ENCODE peak calls at places on chromosomes 1 and 21, in seven cellular contexts. H is kidney, F is body of pancreas, O is ELR, L is hepatocyte, K is HAP-1, N is NCI-H2081. P is an unnamed sample.

GRCh38 chr1:115811140-115811828 is 29.6 kb downstream of the NHLH2 start:
- DNase-seq in K (no peak), N (no peak), L (peak), H (no peak), O (no peak), F (peak), P (no peak)

GRCh38 chr1:223765719-223766340 is 53.5 kb downstream of the CAPN2 start:
- DNase-seq in H (no peak), N (peak), K (no peak), O (no peak), L (no peak), F (no peak), P (peak)

GRCh38 chr21:32757804-32758203 is 13.8 kb downstream of the PAXBP1 start:
- DNase-seq in O (no peak), N (no peak), H (no peak), L (no peak), K (no peak), F (no peak), P (no peak)

GRCh38 chr1:233677690-233678354 is 63.9 kb downstream of the KCNK1 start:
- DNase-seq in O (no peak), F (no peak), N (no peak), H (no peak), L (no peak), K (no peak), P (no peak)

GRCh38 chr1:182195733-182196132 is 134.2 kb upstream of the ZNF648 start:
- DNase-seq in N (no peak), O (no peak), H (no peak), K (no peak), L (no peak), F (no peak), P (no peak)

GRCh38 chr21:21383126-21383525 is 384.9 kb downstream of the NCAM2 start:
- DNase-seq in H (no peak), L (no peak), O (peak), N (no peak), K (no peak), F (no peak), P (no peak)

GRCh38 chr21:16587141-16587570 is 857.4 kb downstream of the USP25 start:
- DNase-seq in F (peak), N (peak), O (peak), K (no peak), L (peak), H (no peak), P (peak)

GRCh38 chr1:55552636-55553035 is 337.5 kb upstream of the USP24 start:
- DNase-seq in O (no peak), N (no peak), F (no peak), K (no peak), H (no peak), L (no peak), P (no peak)

GRCh38 chr1:18569811-18570545 is 60.7 kb upstream of the PAX7 start:
- DNase-seq in H (no peak), K (no peak), N (no peak), F (peak), L (no peak), O (no peak), P (no peak)

GRCh38 chr1:216721878-216722277 is 1.4 kb downstream of the ESRRG start:
- DNase-seq in H (no peak), O (no peak), K (peak), F (no peak), L (no peak), N (peak), P (peak)

GRCh38 chr1:58057820-58058219 is 488.7 kb downstream of the OMA1 start:
- DNase-seq in O (no peak), K (no peak), L (no peak), N (no peak), H (no peak), F (no peak), P (no peak)

GRCh38 chr21:32423846-32424535 is 11.5 kb downstream of the EVA1C start:
- DNase-seq in H (no peak), O (peak), N (no peak), K (peak), F (no peak), L (no peak), P (no peak)

GRCh38 chr1:1033731-1034437 is 14.0 kb downstream of the AGRN start:
- DNase-seq in L (no peak), K (no peak), O (no peak), F (no peak), N (no peak), H (no peak), P (no peak)

GRCh38 chr1:85259866-85260345 is 444 bp upstream of the C1orf52 start:
- DNase-seq in N (no peak), F (peak), K (no peak), O (peak), L (no peak), H (no peak), P (no peak)